ENCODE peak calls at places on chromosomes 4 and X, in seven cellular contexts. N is NB4; O is tibial nerve; C is M059J; V is cardiac muscle cell; D is stimulated activated CD8-positive, alpha-beta memory T cell treated with anti-CD3 and anti-CD28 coated beads, Interleukin-12 subunit alpha, Interleukin-12 subunit beta, amount 100 ng/mL, for 1 hour; F is right cardiac atrium. K is an unnamed sample.

GRCh38 chrX:2536974-2537373 is 36.2 kb upstream of the DHRSX start:
- DNase-seq in O (peak), C (no peak), D (no peak), F (peak), V (no peak), N (no peak), K (no peak)

GRCh38 chrX:53223068-53223693 is 1.8 kb downstream of the KDM5C start:
- DNase-seq in V (peak), F (no peak), C (peak), O (no peak), D (no peak), N (no peak), K (no peak)

GRCh38 chr4:75844151-75844662 is 58.0 kb downstream of the PPEF2 start:
- DNase-seq in V (peak), D (no peak), O (peak), N (no peak), C (peak), F (no peak), K (no peak)

GRCh38 chrX:45351478-45351877 is 150.8 kb upstream of the DIPK2B start:
- DNase-seq in F (no peak), N (no peak), O (no peak), C (peak), V (peak), D (no peak), K (no peak)

GRCh38 chrX:9117851-9118250 is 83.9 kb upstream of the FAM9B start:
- DNase-seq in C (peak), O (no peak), F (no peak), V (no peak), N (no peak), D (no peak), K (no peak)

GRCh38 chr4:133000012-133000411 is 149.1 kb upstream of the PCDH10 start:
- DNase-seq in C (peak), V (peak), D (no peak), F (no peak), N (no peak), O (no peak), K (no peak)

GRCh38 chr4:149987777-149988410 is 90.4 kb upstream of the DCLK2 start:
- DNase-seq in D (no peak), C (no peak), O (no peak), F (no peak), V (no peak), N (no peak), K (no peak)

GRCh38 chrX:145190801-145191389 is 56.4 kb upstream of the SPANXN1 start:
- DNase-seq in D (no peak), O (no peak), V (peak), C (peak), F (no peak), N (peak), K (no peak)

GRCh38 chr4:186829740-186830449 is 106.2 kb upstream of the FAT1 start:
- DNase-seq in N (no peak), C (peak), F (no peak), D (no peak), O (no peak), V (peak), K (no peak)

GRCh38 chr4:152700151-152700550 is 20.4 kb upstream of the TMEM154 start:
- DNase-seq in V (no peak), N (no peak), O (no peak), C (no peak), F (no peak), D (no peak), K (no peak)

K was measured in SW 1271.